ENCODE peak calls at places on chromosomes 5 and 9, in four cellular contexts. U, A, O and Q are unnamed samples. For H3K27me3, the result is how much of the 10 kb centered on the place peaks cover.

GRCh38 chr5:51544386-51544785 is 161.1 kb downstream of the ISL1 start:
- DNase-seq in U (no peak), A (no peak), O (no peak), Q (no peak)

GRCh38 chr5:150022163-150022540 is 21.6 kb downstream of the HMGXB3 start:
- DNase-seq in U (no peak), A (no peak), O (no peak), Q (peak)

GRCh38 chr5:125065114-125065513 is 318.7 kb upstream of the ZNF608 start:
- DNase-seq in U (no peak), A (no peak), O (no peak), Q (no peak)

GRCh38 chr9:110911659-110912473 is 126.4 kb downstream of the LPAR1 start:
- DNase-seq in U (no peak), A (no peak), O (no peak), Q (peak)

GRCh38 chr9:29875522-29875921 is 2302.2 kb upstream of the C9orf72 start:
- DNase-seq in U (no peak), A (no peak), O (no peak), Q (no peak)

GRCh38 chr9:115015018-115015635 is 84.7 kb upstream of the TNFSF8 start:
- DNase-seq in U (no peak), A (no peak), O (no peak), Q (peak)

GRCh38 chr5:151480859-151481258 is 33.5 kb downstream of the SLC36A1 start:
- DNase-seq in U (peak), A (no peak), O (no peak), Q (no peak)

GRCh38 chr5:168670881-168671575 is 91.9 kb upstream of the PANK3 start:
- DNase-seq in U (no peak), A (no peak), O (no peak), Q (no peak)

GRCh38 chr5:145178667-145179523 is 656.2 kb downstream of the PRELID2 start:
- DNase-seq in U (no peak), A (no peak), O (no peak), Q (peak)

GRCh38 chr9:111431684-111432083 is 52.5 kb downstream of the ECPAS start:
- DNase-seq in U (no peak), A (no peak), O (no peak), Q (no peak)

GRCh38 chr9:92714787-92715487 is 45.0 kb upstream of the IPPK start:
- DNase-seq in U (no peak), A (no peak), O (peak), Q (no peak)

GRCh38 chr5:173535166-173535975 is 81.1 kb downstream of the BOD1 start:
- DNase-seq in U (no peak), A (no peak), O (no peak), Q (peak)

GRCh38 chr5:126395198-126395597 is 28.0 kb upstream of the GRAMD2B start:
- DNase-seq in U (no peak), A (no peak), O (no peak), Q (peak)

GRCh38 chr5:54558362-54558761 is 40.8 kb downstream of the SNX18 start:
- DNase-seq in U (no peak), A (no peak), O (no peak), Q (no peak)

GRCh38 chr9:33992622-33993021 is 56.1 kb downstream of the UBAP2 start:
- DNase-seq in U (no peak), A (no peak), O (no peak), Q (peak)

GRCh38 chr5:17024686-17025180 is 88.6 kb upstream of the MYO10 start:
- DNase-seq in U (no peak), A (no peak), O (no peak), Q (peak)

GRCh38 chr5:60688980-60689379 is 11.0 kb downstream of the DEPDC1B start:
- DNase-seq in U (no peak), A (no peak), O (no peak), Q (no peak)

GRCh38 chr9:135951889-135952663 is 9.1 kb downstream of the UBAC1 start:
- DNase-seq in U (peak), A (no peak), O (no peak), Q (no peak)

GRCh38 chr5:370959-371810 is 49.7 kb downstream of the AHRR start:
- DNase-seq in U (no peak), A (peak), O (no peak), Q (no peak)

GRCh38 chr9:21597284-21597683 is 115.2 kb upstream of the IFNE start:
- DNase-seq in U (no peak), A (no peak), O (no peak), Q (no peak)

GRCh38 chr5:14168139-14168792 is 25.1 kb downstream of the TRIO start:
- DNase-seq in U (no peak), A (no peak), O (no peak), Q (peak)

GRCh38 chr5:36870399-36871040 is 6.0 kb upstream of the NIPBL start:
- DNase-seq in U (no peak), A (no peak), O (no peak), Q (peak)

GRCh38 chr9:122346478-122347347 is 24.1 kb upstream of the PTGS1 start:
- DNase-seq in U (peak), A (no peak), O (peak), Q (peak)

GRCh38 chr5:64839936-64840335 is 71.2 kb downstream of the CWC27 start:
- DNase-seq in U (no peak), A (no peak), O (no peak), Q (no peak)

GRCh38 chr5:72325566-72326297 is 5.6 kb downstream of the PTCD2 start:
- DNase-seq in U (no peak), A (no peak), O (no peak), Q (no peak)

GRCh38 chr5:1515311-1515920 is 8.3 kb downstream of the LPCAT1 start:
- DNase-seq in U (peak), A (peak), O (peak), Q (no peak)

GRCh38 chr9:120712539-120713031 is 1.7 kb downstream of the MEGF9 start:
- DNase-seq in U (no peak), A (no peak), O (no peak), Q (no peak)

DNA sequence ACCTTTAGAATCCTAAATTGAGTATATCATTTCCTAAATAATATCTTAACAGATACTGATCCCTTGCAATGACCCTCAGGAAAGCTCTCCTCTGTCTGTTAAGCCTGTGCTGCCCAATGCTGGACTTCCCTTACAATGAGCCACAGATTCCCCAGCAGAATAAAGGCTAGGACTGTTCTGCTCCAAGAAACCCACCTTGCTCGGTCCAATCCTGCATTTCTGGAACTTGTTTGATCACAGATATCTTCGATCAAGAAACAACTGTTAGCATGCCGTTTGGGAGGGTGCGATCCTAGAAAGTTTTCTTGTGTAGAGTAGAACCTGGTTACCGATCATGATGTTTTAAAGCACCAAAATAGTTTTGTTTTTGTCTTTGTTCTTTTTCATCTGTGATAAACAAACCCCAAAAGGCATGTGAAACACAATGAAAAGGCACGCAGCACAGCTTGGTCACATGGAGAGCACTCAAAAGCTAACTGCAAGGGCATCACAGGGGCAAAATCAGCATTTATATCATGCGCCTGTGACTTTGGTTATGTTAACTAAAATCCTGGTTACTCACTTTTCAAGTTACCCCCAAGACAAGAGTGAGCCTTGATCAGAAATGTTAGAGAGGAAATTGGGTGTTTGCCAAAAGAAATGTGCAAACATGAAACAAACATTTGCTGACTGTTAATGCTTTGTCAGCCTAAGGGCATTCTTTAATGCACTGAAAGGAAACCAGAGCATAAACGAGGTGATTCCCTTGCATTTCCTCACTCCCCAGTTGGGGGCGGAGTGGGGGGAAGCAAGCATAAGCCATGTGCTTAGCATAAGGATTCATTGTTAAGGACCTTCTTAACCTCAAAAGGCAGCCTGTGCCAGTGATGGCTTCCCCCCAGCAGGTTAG is 61.9 kb upstream of the ADAMTS16 start:
- DNase-seq in U (no peak), A (no peak), O (no peak), Q (no peak)
- H3K27me3 ChIP-seq in U (under half), A (under half), O (under half), Q (under half)

DNA sequence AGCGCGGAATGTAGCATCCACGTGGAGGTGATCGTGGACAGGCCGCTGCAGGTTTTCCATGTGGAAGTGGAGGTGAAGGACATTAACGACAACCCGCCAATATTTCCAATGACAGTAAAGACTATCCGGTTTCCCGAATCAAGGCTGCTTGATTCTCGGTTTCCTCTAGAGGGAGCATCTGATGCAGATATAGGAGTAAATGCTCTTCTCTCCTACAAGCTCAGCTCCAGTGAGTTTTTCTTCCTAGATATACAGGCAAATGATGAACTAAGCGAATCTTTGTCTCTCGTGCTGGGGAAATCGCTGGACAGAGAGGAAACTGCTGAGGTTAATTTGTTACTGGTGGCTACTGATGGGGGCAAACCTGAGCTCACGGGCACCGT is 598 bp downstream of the PCDHA2 start:
- DNase-seq in U (no peak), A (no peak), O (no peak), Q (peak)
- H3K4me3 ChIP-seq in U (no peak), A (peak), O (peak), Q (peak)

GRCh38 chr9:137042751-137043727 is 2.9 kb downstream of the NPDC1 start:
- DNase-seq in U (no peak), A (no peak), O (peak), Q (no peak)

GRCh38 chr9:137044502-137045177 is 1.3 kb downstream of the NPDC1 start:
- DNase-seq in U (no peak), A (no peak), O (no peak), Q (no peak)

GRCh38 chr9:137044042-137044441 is 1.9 kb downstream of the NPDC1 start:
- DNase-seq in U (no peak), A (no peak), O (no peak), Q (no peak)

GRCh38 chr9:137046094-137046787 is at the start of gene NPDC1:
- DNase-seq in U (peak), A (peak), O (peak), Q (peak)

GRCh38 chr9:137045294-137046093 is 483 bp downstream of the NPDC1 start:
- DNase-seq in U (no peak), A (no peak), O (no peak), Q (peak)
- H3K27me3 ChIP-seq in U (half or more), A (under half), O (under half), Q (half or more)

GRCh38 chr5:138482645-138483044 is 17.4 kb downstream of the EGR1 start:
- DNase-seq in U (no peak), A (no peak), O (no peak), Q (no peak)
- H3K4me3 ChIP-seq in U (no peak), A (no peak), O (no peak), Q (no peak)

GRCh38 chr9:133733074-133733408 is 5.1 kb downstream of the SARDH start:
- DNase-seq in U (no peak), A (peak), O (no peak), Q (no peak)
- H3K27me3 ChIP-seq in U (under half), A (under half), O (half or more), Q (under half)

GRCh38 chr5:130151239-130151638 is 247.0 kb downstream of the CHSY3 start:
- DNase-seq in U (no peak), A (no peak), O (no peak), Q (peak)
- H3K4me3 ChIP-seq in U (no peak), A (no peak), O (no peak), Q (no peak)

DNA sequence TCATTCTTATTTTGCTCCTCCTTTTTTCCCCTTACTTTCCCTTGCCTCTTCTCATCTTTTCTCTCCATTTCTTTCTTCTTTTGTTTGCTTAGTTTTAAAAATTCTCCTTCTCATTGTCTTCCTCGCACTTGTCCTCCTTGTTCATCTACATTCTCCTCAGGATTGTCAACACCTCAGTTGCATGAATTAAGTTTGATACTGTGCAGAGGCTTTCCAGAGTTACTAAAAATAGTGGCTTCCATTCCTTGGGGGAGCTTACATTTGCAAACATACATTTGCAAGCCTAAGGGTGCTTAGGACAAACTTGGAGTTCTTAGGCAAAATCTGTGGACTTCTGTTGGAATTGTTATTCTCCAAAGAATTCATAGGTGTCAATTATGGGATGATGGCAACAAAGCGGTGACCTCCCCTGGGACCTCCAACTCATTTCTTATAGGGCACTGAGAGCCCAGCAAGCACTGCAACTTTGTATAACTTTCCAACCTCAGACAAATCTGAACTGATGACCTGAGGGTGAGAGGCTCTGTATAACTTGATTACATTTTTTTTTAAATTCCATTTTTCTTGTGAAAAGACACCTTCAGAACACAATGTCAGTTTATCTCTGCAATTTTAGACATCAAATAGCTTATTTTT is 371.4 kb downstream of the TMEM38B start:
- DNase-seq in U (no peak), A (no peak), O (no peak), Q (peak)
- H3K27me3 ChIP-seq in U (under half), A (under half), O (under half), Q (under half)